ENCODE peak calls at places on chromosomes 13 and 19, in five cellular contexts. L, C, I, Q and M are unnamed samples.

GRCh38 chr13:26255717-26256277 is 1.9 kb downstream of the CDK8 start:
- DNase-seq in L (peak; percentile 20), C (no peak), I (no peak), Q (no peak), M (no peak)

GRCh38 chr13:35964764-35965163 is 166.4 kb downstream of the DCLK1 start:
- DNase-seq in L (peak; percentile 72), C (no peak), I (no peak), Q (no peak), M (no peak)

GRCh38 chr13:25330541-25330940 is 29.1 kb downstream of the NUP58 start:
- DNase-seq in L (peak; percentile 19), C (no peak), I (no peak), Q (no peak), M (no peak)

GRCh38 chr13:80577285-80577684 is 236.4 kb upstream of the SPRY2 start:
- DNase-seq in L (no peak), C (no peak), I (no peak), Q (no peak), M (no peak)

GRCh38 chr19:56678205-56678604 is 6.6 kb upstream of the ZNF835 start:
- DNase-seq in L (no peak), C (no peak), I (no peak), Q (no peak), M (no peak)

GRCh38 chr19:23283925-23284324 is 33.7 kb upstream of the ZNF724 start:
- DNase-seq in L (peak; percentile 38), C (peak; percentile 52), I (no peak), Q (peak; percentile 59), M (no peak)

GRCh38 chr19:35905178-35905727 is 2.8 kb downstream of the TYROBP start:
- DNase-seq in L (no peak), C (no peak), I (no peak), Q (no peak), M (no peak)

GRCh38 chr13:29621841-29622240 is 26.4 kb upstream of the SLC7A1 start:
- DNase-seq in L (no peak), C (no peak), I (no peak), Q (no peak), M (no peak)

GRCh38 chr19:3923096-3923758 is 9.6 kb upstream of the NMRK2 start:
- DNase-seq in L (no peak), C (no peak), I (no peak), Q (no peak), M (no peak)

GRCh38 chr13:87680298-87680697 is 9.1 kb downstream of the SLITRK5 start:
- DNase-seq in L (no peak), C (no peak), I (no peak), Q (no peak), M (no peak)

GRCh38 chr19:39501340-39501739 is 2.6 kb downstream of the DLL3 start:
- DNase-seq in L (no peak), C (no peak), I (no peak), Q (no peak), M (no peak)

GRCh38 chr19:30480097-30480496 is 107.9 kb downstream of the ZNF536 start:
- DNase-seq in L (no peak), C (no peak), I (no peak), Q (no peak), M (no peak)

GRCh38 chr19:44607917-44608316 is 5.4 kb upstream of the IGSF23 start:
- DNase-seq in L (no peak), C (no peak), I (no peak), Q (no peak), M (no peak)

GRCh38 chr13:23087884-23088283 is 92.9 kb upstream of the SGCG start:
- DNase-seq in L (peak; percentile 39), C (no peak), I (no peak), Q (peak; percentile 4), M (no peak)

GRCh38 chr13:45781553-45782326 is 69.8 kb downstream of the SIAH3 start:
- DNase-seq in L (peak; percentile 3), C (no peak), I (no peak), Q (no peak), M (no peak)

GRCh38 chr13:38872693-38873092 is 117.9 kb downstream of the STOML3 start:
- DNase-seq in L (peak; percentile 44), C (peak; percentile 72), I (no peak), Q (peak; percentile 15), M (peak; percentile 23)

GRCh38 chr19:50724522-50725217 is 1.5 kb downstream of the CLEC11A start:
- DNase-seq in L (peak; percentile 100), C (peak; percentile 100), I (peak; percentile 98), Q (peak; percentile 98), M (peak; percentile 97)

GRCh38 chr13:65292488-65292901 is 1937.6 kb downstream of the PCDH9 start:
- DNase-seq in L (peak; percentile 73), C (no peak), I (no peak), Q (no peak), M (no peak)

GRCh38 chr13:110408286-110408685 is 101.2 kb downstream of the COL4A2 start:
- DNase-seq in L (no peak), C (peak; percentile 30), I (no peak), Q (no peak), M (no peak)

GRCh38 chr13:109254271-109254670 is 532.1 kb downstream of the IRS2 start:
- DNase-seq in L (no peak), C (no peak), I (no peak), Q (no peak), M (no peak)

GRCh38 chr13:44930907-44931676 is 58.2 kb downstream of the NUFIP1 start:
- DNase-seq in L (peak; percentile 42), C (no peak), I (no peak), Q (no peak), M (no peak)

GRCh38 chr19:4878491-4878968 is 11.1 kb upstream of the PLIN3 start:
- DNase-seq in L (no peak), C (peak; percentile 51), I (peak; percentile 49), Q (no peak), M (no peak)

GRCh38 chr13:30421093-30422055 is 919 bp upstream of the UBE2L5 start:
- DNase-seq in L (peak; percentile 85), C (peak; percentile 85), I (peak; percentile 65), Q (peak; percentile 45), M (no peak)

GRCh38 chr13:51044023-51044665 is 66.9 kb downstream of the C13orf42 start:
- DNase-seq in L (no peak), C (no peak), I (no peak), Q (no peak), M (no peak)

GRCh38 chr13:67308004-67308772 is 78.1 kb upstream of the PCDH9 start:
- DNase-seq in L (no peak), C (no peak), I (no peak), Q (no peak), M (no peak)